ENCODE peak calls at places on chromosomes 6 and 20, in nine cellular contexts. C is AG09309, J is Peyer's patch, S is B cell, M is cardiac fibroblast, X is type B pancreatic cell, T is pancreas, O is nephron progenitor cell, B is OCI-LY7. Y is an unnamed sample.

GRCh38 chr6:139062921-139063320 is 34.4 kb downstream of the ABRACL start:
- DNase-seq in C (peak), J (no peak), S (no peak), M (peak), X (no peak), T (no peak), O (no peak), B (no peak), Y (no peak)

GRCh38 chr6:89375427-89375868 is 22.9 kb upstream of the UBE2J1 start:
- DNase-seq in C (no peak), J (peak), S (peak), M (no peak), X (no peak), T (peak), O (peak), B (peak), Y (peak)

GRCh38 chr6:104050455-104050854 is 809.3 kb downstream of the HACE1 start:
- DNase-seq in C (no peak), J (no peak), S (no peak), M (no peak), X (no peak), T (no peak), O (no peak), B (no peak), Y (no peak)

GRCh38 chr6:85669735-85670194 is 27.1 kb upstream of the SYNCRIP start:
- DNase-seq in C (no peak), J (no peak), S (no peak), M (no peak), X (no peak), T (no peak), O (no peak), B (peak), Y (peak)

GRCh38 chr20:35252037-35252461 is 25.6 kb downstream of the MMP24 start:
- DNase-seq in C (no peak), J (no peak), S (no peak), M (no peak), X (no peak), T (no peak), O (no peak), B (no peak), Y (peak)

GRCh38 chr6:136677822-136678221 is 114.5 kb downstream of the MAP3K5 start:
- DNase-seq in C (no peak), J (no peak), S (no peak), M (no peak), X (no peak), T (no peak), O (no peak), B (no peak), Y (no peak)

GRCh38 chr6:159914565-159914923 is 23.8 kb downstream of the MAS1 start:
- DNase-seq in C (no peak), J (no peak), S (no peak), M (no peak), X (no peak), T (no peak), O (no peak), B (no peak), Y (no peak)

GRCh38 chr6:35718911-35719381 is 17.9 kb upstream of the ARMC12 start:
- DNase-seq in C (no peak), J (no peak), S (no peak), M (no peak), X (no peak), T (no peak), O (no peak), B (peak), Y (peak)

GRCh38 chr6:153963352-153963751 is 75.7 kb upstream of the OPRM1 start:
- DNase-seq in C (no peak), J (no peak), S (no peak), M (no peak), X (no peak), T (no peak), O (no peak), B (no peak), Y (no peak)

GRCh38 chr20:43538855-43539700 is 19.7 kb upstream of the SGK2 start:
- DNase-seq in C (no peak), J (no peak), S (no peak), M (no peak), X (no peak), T (peak), O (no peak), B (no peak), Y (no peak)

GRCh38 chr6:137399949-137400443 is 94.2 kb downstream of the OLIG3 start:
- DNase-seq in C (no peak), J (no peak), S (no peak), M (no peak), X (no peak), T (no peak), O (no peak), B (no peak), Y (peak)

GRCh38 chr6:89139509-89140346 is 6.1 kb upstream of the PM20D2 start:
- DNase-seq in C (no peak), J (peak), S (no peak), M (no peak), X (no peak), T (no peak), O (no peak), B (no peak), Y (no peak)

GRCh38 chr6:12449447-12449846 is 159.3 kb downstream of the EDN1 start:
- DNase-seq in C (no peak), J (no peak), S (no peak), M (no peak), X (no peak), T (no peak), O (no peak), B (no peak), Y (no peak)

GRCh38 chr20:13331536-13331935 is 110.5 kb downstream of the ISM1 start:
- DNase-seq in C (no peak), J (no peak), S (no peak), M (peak), X (no peak), T (no peak), O (no peak), B (no peak), Y (no peak)

GRCh38 chr6:156175971-156176421 is 601.2 kb upstream of the ARID1B start:
- DNase-seq in C (no peak), J (peak), S (peak), M (no peak), X (no peak), T (peak), O (peak), B (peak), Y (no peak)

GRCh38 chr6:27139753-27140522 is 107.6 kb upstream of the PRSS16 start:
- DNase-seq in C (no peak), J (no peak), S (peak), M (peak), X (no peak), T (no peak), O (peak), B (peak), Y (peak)

GRCh38 chr20:24131281-24131680 is 142.7 kb upstream of the GGTLC1 start:
- DNase-seq in C (no peak), J (no peak), S (no peak), M (no peak), X (no peak), T (no peak), O (no peak), B (no peak), Y (no peak)

GRCh38 chr6:105250523-105250922 is 70.7 kb upstream of the POPDC3 start:
- DNase-seq in C (no peak), J (no peak), S (no peak), M (no peak), X (no peak), T (no peak), O (no peak), B (no peak), Y (no peak)

GRCh38 chr6:55569638-55570037 is 9.4 kb downstream of the HMGCLL1 start:
- DNase-seq in C (no peak), J (no peak), S (no peak), M (no peak), X (no peak), T (no peak), O (no peak), B (no peak), Y (no peak)

GRCh38 chr6:130065616-130066015 is 47.2 kb downstream of the L3MBTL3 start:
- DNase-seq in C (no peak), J (no peak), S (no peak), M (no peak), X (no peak), T (no peak), O (no peak), B (no peak), Y (no peak)

GRCh38 chr20:42083280-42083679 is 465.1 kb upstream of the CHD6 start:
- DNase-seq in C (no peak), J (no peak), S (no peak), M (no peak), X (no peak), T (no peak), O (no peak), B (no peak), Y (no peak)

GRCh38 chr6:77463308-77463880 is at the start of gene HTR1B:
- DNase-seq in C (no peak), J (no peak), S (no peak), M (no peak), X (no peak), T (no peak), O (peak), B (no peak), Y (no peak)

GRCh38 chr6:62283828-62284411 is 2.1 kb downstream of the KHDRBS2 start:
- DNase-seq in C (no peak), J (no peak), S (peak), M (peak), X (no peak), T (no peak), O (peak), B (peak), Y (no peak)

GRCh38 chr6:132832891-132833290 is 18.5 kb downstream of the RPS12 start:
- DNase-seq in C (no peak), J (no peak), S (no peak), M (no peak), X (no peak), T (no peak), O (no peak), B (no peak), Y (no peak)

GRCh38 chr6:119137194-119138072 is 59.0 kb upstream of the FAM184A start:
- DNase-seq in C (no peak), J (no peak), S (no peak), M (peak), X (no peak), T (no peak), O (no peak), B (no peak), Y (no peak)

GRCh38 chr6:34958748-34959147 is 69.7 kb downstream of the ANKS1A start:
- DNase-seq in C (no peak), J (no peak), S (no peak), M (no peak), X (no peak), T (no peak), O (no peak), B (no peak), Y (no peak)

GRCh38 chr20:40668449-40669228 is 20.4 kb downstream of the MAFB start:
- DNase-seq in C (no peak), J (peak), S (no peak), M (no peak), X (no peak), T (no peak), O (no peak), B (no peak), Y (no peak)

GRCh38 chr6:132961610-132962009 is 147.2 kb downstream of the RPS12 start:
- DNase-seq in C (no peak), J (no peak), S (no peak), M (no peak), X (no peak), T (no peak), O (no peak), B (peak), Y (peak)

GRCh38 chr20:53281557-53282117 is 309.5 kb downstream of the TSHZ2 start:
- DNase-seq in C (no peak), J (no peak), S (no peak), M (no peak), X (no peak), T (no peak), O (no peak), B (no peak), Y (no peak)

GRCh38 chr6:107655245-107655644 is 165.3 kb downstream of the SOBP start:
- DNase-seq in C (no peak), J (no peak), S (no peak), M (no peak), X (no peak), T (no peak), O (no peak), B (peak), Y (peak)
- TF ChIP-seq CTCF in C (peak), J (peak), S (peak), M (peak), X (peak), T (no peak), O (peak), B (peak), Y (peak)

GRCh38 chr6:109454483-109455160 is 950 bp downstream of the MICAL1 start:
- DNase-seq in C (no peak), J (peak), S (peak), M (peak), X (no peak), T (no peak), O (no peak), B (peak), Y (peak)
- TF ChIP-seq CTCF in C (no peak), J (no peak), S (no peak), M (no peak), X (peak), T (no peak), O (no peak), B (peak), Y (no peak)

DNA sequence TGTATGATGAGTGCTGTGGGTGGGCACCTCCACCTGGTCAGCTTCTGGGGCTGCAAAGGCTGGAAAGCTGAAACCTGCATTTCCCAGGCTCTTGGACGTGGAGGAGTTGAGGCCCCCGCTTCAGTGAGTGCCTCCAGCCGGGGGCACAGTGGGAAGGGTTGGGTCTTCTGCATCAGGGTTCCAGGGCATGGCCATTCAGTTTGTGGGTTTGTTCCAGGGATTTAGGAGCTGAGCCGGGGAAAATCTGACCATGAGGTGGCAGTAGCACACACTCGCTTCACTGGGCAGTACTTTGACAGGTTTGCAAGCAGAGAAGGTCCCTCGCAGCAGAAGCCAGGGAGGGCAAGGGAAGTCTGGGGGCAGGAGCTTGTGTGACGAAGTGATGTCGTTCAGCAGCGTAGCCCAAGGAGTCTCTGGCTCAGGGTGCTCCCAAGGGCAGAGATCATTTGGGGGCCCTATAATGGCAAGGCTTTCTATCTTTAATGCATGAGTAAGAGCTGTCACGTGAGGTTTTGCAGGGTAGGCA is 69.5 kb upstream of the SULF2 start:
- DNase-seq in C (no peak), J (no peak), S (no peak), M (peak), X (no peak), T (no peak), O (no peak), B (peak), Y (peak)
- TF ChIP-seq CTCF in C (peak), J (peak), S (no peak), M (peak), X (peak), T (no peak), O (no peak), B (peak), Y (no peak)

GRCh38 chr6:120147218-120147871 is 797.8 kb upstream of the MAN1A1 start:
- DNase-seq in C (no peak), J (no peak), S (no peak), M (no peak), X (no peak), T (no peak), O (no peak), B (peak), Y (peak)
- TF ChIP-seq CTCF in C (no peak), J (no peak), S (no peak), M (no peak), X (peak), T (no peak), O (no peak), B (peak), Y (no peak)

GRCh38 chr20:58892126-58892931 is 39.8 kb downstream of the GNAS start:
- DNase-seq in C (no peak), J (peak), S (peak), M (peak), X (peak), T (peak), O (peak), B (peak), Y (peak)
- TF ChIP-seq CTCF in C (no peak), J (no peak), S (no peak), M (no peak), X (no peak), T (no peak), O (no peak), B (peak), Y (no peak)

GRCh38 chr6:37298958-37299357 is 41.0 kb upstream of the TMEM217 start:
- DNase-seq in C (no peak), J (no peak), S (no peak), M (no peak), X (no peak), T (no peak), O (no peak), B (no peak), Y (no peak)
- TF ChIP-seq CTCF in C (no peak), J (no peak), S (no peak), M (no peak), X (no peak), T (no peak), O (no peak), B (no peak), Y (no peak)

DNA sequence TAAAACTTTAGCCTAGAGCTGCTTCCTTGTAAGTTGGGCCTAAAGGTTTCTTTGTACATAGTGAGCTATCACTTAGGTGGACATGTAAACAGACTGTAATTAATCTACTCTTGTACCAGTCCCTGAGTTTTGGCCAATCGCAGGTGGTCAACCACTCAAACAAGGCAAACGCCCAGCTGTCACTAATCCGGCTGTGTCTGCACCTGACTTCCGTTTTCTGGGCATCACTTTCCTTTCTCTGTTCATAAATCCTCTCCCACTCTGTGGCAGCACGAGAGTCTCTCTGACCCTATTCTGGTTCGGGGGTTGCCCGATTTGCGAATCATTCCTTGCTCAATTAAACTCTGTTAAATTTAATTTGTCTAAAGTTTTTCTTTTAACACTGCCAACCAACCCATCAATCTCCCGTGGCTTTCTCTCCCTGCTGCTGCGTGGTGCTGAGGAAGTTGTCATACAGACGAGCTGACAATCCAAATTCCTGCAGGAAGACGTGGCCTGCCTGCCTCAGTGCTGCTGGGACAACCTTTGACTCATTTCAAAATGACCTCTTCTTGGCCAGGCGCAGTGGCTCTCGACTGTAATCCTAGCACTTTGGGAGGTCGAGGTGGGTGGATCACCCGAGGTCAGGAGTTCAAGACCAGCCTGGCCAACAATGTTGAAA is 206.3 kb downstream of the QKI start:
- DNase-seq in C (no peak), J (no peak), S (no peak), M (no peak), X (no peak), T (no peak), O (no peak), B (peak), Y (no peak)
- TF ChIP-seq CTCF in C (no peak), J (no peak), S (no peak), M (no peak), X (no peak), T (no peak), O (no peak), B (no peak), Y (no peak)

GRCh38 chr6:894274-894673 is 201.3 kb upstream of the EXOC2 start:
- DNase-seq in C (no peak), J (no peak), S (no peak), M (no peak), X (no peak), T (no peak), O (no peak), B (no peak), Y (peak)
- TF ChIP-seq CTCF in C (no peak), J (no peak), S (no peak), M (no peak), X (no peak), T (no peak), O (no peak), B (peak), Y (peak)

DNA sequence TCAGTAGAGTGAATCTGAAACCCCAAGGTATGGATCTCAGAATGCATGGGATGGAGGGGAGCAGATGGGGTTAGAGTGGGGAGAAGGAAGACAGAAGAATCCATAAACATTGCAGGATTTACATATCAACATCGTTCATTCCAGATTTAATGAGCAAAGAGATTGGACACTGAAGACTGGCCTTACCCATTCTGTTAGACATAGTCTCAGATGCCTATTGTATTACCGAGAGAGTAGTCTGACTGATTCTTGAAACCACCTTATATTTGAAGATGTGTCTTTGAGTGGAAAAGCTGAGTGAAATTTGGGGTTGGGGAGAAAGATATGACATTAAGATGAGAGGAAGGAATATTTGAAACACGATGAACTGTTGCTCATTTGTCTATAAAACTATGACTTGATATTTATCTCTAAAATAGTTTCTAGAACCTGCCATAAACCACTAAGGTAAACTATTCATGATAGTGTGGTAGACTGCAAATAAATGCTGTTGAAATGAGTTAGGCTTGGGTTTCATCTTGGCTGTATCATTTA is 5.7 kb downstream of the HLA-DRA start:
- DNase-seq in C (no peak), J (no peak), S (peak), M (no peak), X (no peak), T (no peak), O (no peak), B (no peak), Y (no peak)
- TF ChIP-seq CTCF in C (no peak), J (no peak), S (no peak), M (no peak), X (no peak), T (no peak), O (no peak), B (no peak), Y (no peak)

GRCh38 chr6:2104524-2104880 is 140.9 kb downstream of the GMDS start:
- DNase-seq in C (no peak), J (no peak), S (no peak), M (no peak), X (no peak), T (no peak), O (no peak), B (no peak), Y (no peak)
- TF ChIP-seq CTCF in C (no peak), J (no peak), S (peak), M (no peak), X (no peak), T (no peak), O (peak), B (peak), Y (no peak)